ENCODE peak calls at places on chromosomes 11 and 22, in seven cellular contexts. E is H1, I is BJ, O is HFFc6, R is RWPE1, A is B cell, H is heart left ventricle. C is an unnamed sample.

GRCh38 chr22:35409783-35410662 is 10.1 kb downstream of the MCM5 start:
- DNase-seq in E (no peak), I (no peak), O (no peak), R (no peak), A (peak; percentile 97), H (no peak), C (no peak)

GRCh38 chr11:126214446-126215240 is 3.1 kb downstream of the FAM118B start:
- DNase-seq in E (no peak), I (no peak), O (no peak), R (no peak), A (no peak), H (no peak), C (no peak)

GRCh38 chr11:12706531-12707499 is 32.6 kb downstream of the TEAD1 start:
- DNase-seq in E (no peak), I (no peak), O (no peak), R (no peak), A (no peak), H (no peak), C (no peak)

GRCh38 chr11:74650498-74650897 is 58.1 kb downstream of the POLD3 start:
- DNase-seq in E (no peak), I (peak; percentile 69), O (no peak), R (no peak), A (no peak), H (no peak), C (no peak)

GRCh38 chr22:23305922-23306374 is 125.6 kb downstream of the BCR start:
- DNase-seq in E (no peak), I (no peak), O (peak; percentile 75), R (no peak), A (no peak), H (peak; percentile 88), C (no peak)

GRCh38 chr11:128052912-128053641 is 534.3 kb downstream of the ETS1 start:
- DNase-seq in E (no peak), I (peak; percentile 78), O (peak; percentile 75), R (peak; percentile 12), A (no peak), H (no peak), C (no peak)

GRCh38 chr22:48577014-48577690 is 1250.5 kb downstream of the BRD1 start:
- DNase-seq in E (no peak), I (no peak), O (no peak), R (no peak), A (no peak), H (peak; percentile 53), C (no peak)

GRCh38 chr11:12134239-12134590 is 23.8 kb downstream of the MICAL2 start:
- DNase-seq in E (no peak), I (no peak), O (no peak), R (no peak), A (no peak), H (peak; percentile 77), C (no peak)

GRCh38 chr11:114058871-114059277 is 637 bp upstream of the ZBTB16 start:
- DNase-seq in E (no peak), I (no peak), O (no peak), R (no peak), A (peak; percentile 13), H (no peak), C (no peak)

GRCh38 chr11:132874638-132875037 is 657.7 kb downstream of the OPCML start:
- DNase-seq in E (no peak), I (peak; percentile 16), O (peak; percentile 67), R (no peak), A (no peak), H (no peak), C (no peak)

GRCh38 chr11:84291996-84292395 is 1005.8 kb upstream of the CCDC90B start:
- DNase-seq in E (no peak), I (no peak), O (no peak), R (no peak), A (no peak), H (no peak), C (no peak)

GRCh38 chr22:24768537-24769374 is 5.8 kb downstream of the PIWIL3 start:
- DNase-seq in E (no peak), I (no peak), O (peak; percentile 45), R (peak; percentile 34), A (no peak), H (no peak), C (peak; percentile 40)

GRCh38 chr22:35841907-35842518 is 124.3 kb downstream of the APOL5 start:
- DNase-seq in E (no peak), I (no peak), O (no peak), R (no peak), A (no peak), H (no peak), C (no peak)

GRCh38 chr11:36427079-36427478 is 83.0 kb downstream of the TRAF6 start:
- DNase-seq in E (no peak), I (no peak), O (no peak), R (no peak), A (no peak), H (no peak), C (no peak)

GRCh38 chr22:41050873-41051272 is 41.5 kb upstream of the EP300 start:
- DNase-seq in E (no peak), I (no peak), O (no peak), R (no peak), A (no peak), H (no peak), C (no peak)

GRCh38 chr11:8720376-8720775 is 37.8 kb downstream of the RPL27A start:
- DNase-seq in E (no peak), I (no peak), O (no peak), R (no peak), A (no peak), H (no peak), C (no peak)

GRCh38 chr11:104547996-104548661 is 350.1 kb downstream of the CASP12 start:
- DNase-seq in E (no peak), I (no peak), O (no peak), R (no peak), A (no peak), H (no peak), C (no peak)

GRCh38 chr11:31834237-31834636 is 23.1 kb upstream of the PAX6 start:
- DNase-seq in E (no peak), I (no peak), O (no peak), R (no peak), A (no peak), H (no peak), C (no peak)
- TF ChIP-seq CTCF in E (peak; percentile 47), I (no peak), O (no peak), R (no peak), A (no peak), H (no peak), C (no peak)

DNA sequence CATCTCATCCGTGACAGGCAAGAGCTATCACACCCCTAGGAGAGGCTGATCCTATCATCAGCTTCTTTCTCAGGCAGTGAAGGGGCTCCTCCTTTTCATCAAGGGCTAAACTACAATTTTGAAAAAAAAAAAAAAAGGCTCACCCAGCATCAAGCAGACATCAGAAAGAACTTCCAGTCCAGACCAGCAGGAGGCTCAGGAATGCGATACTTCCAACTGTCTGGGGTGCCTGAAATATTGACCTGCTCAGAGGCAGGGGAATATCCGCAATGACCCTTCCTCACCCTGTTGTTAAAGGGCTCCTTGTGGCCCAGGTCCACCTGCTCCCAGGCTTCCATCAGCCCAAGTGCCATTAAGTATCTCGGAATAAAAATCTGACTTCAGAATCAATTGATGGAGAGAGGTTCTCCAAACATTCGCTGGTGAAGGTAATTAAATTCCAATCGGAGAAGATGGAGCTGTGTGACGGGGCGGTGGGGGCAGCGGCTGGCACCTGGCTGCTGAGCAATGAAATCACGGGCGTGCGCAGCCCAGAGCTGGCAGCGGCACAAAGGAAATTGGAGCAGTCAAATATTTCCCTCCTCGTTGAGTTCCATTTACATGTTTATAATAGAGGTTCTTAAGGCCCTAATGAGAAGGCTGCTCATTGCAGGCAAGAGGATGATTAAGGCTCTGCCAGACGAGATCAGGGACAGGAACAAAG is 68.9 kb upstream of the THY1 start:
- DNase-seq in E (no peak), I (no peak), O (peak; percentile 26), R (no peak), A (no peak), H (no peak), C (no peak)
- TF ChIP-seq CTCF in E (peak; percentile 13), I (peak; percentile 47), O (peak; percentile 76), R (no peak), A (no peak), H (no peak), C (peak; percentile 39)

DNA sequence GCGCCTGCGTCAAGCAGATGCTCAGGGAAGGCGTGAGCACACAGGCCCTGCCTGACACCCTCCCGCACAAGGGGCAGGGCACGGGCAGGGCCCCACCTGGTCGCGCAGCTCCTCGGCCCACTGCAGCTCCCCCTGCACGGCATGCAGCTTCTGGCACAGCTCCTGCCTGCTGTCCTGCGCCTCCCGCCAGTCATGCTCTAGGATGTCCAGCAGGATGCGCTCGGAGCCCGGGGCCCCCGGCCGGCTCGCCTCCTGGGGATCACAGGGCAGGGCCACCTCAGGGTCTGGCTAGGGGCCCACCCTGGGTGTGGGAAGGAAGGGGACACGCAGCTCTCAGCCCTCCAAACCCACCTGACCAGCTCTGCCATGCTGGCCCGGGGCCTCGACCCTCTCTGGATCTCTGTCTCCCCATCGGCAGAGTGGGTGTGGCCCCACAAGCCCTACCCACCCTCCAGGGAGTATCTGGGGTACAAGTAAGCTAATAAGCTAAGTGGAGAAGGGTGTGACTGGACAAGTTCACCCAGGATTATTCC is 10.7 kb downstream of the CARD10 start:
- DNase-seq in E (no peak), I (no peak), O (no peak), R (no peak), A (no peak), H (peak; percentile 84), C (no peak)
- TF ChIP-seq CTCF in E (no peak), I (no peak), O (peak; percentile 15), R (no peak), A (no peak), H (peak; percentile 45), C (no peak)

GRCh38 chr22:37929390-37929789 is 23.3 kb downstream of the MICALL1 start:
- DNase-seq in E (no peak), I (no peak), O (no peak), R (no peak), A (no peak), H (no peak), C (no peak)

GRCh38 chr22:37932401-37932800 is 21.0 kb downstream of the C22orf23 start:
- DNase-seq in E (no peak), I (no peak), O (no peak), R (no peak), A (no peak), H (peak; percentile 53), C (no peak)

GRCh38 chr22:37931893-37932389 is 21.5 kb downstream of the C22orf23 start:
- DNase-seq in E (no peak), I (no peak), O (no peak), R (no peak), A (no peak), H (peak; percentile 55), C (no peak)

GRCh38 chr22:37930952-37931440 is 22.4 kb downstream of the C22orf23 start:
- DNase-seq in E (no peak), I (no peak), O (no peak), R (no peak), A (no peak), H (no peak), C (no peak)

DNA sequence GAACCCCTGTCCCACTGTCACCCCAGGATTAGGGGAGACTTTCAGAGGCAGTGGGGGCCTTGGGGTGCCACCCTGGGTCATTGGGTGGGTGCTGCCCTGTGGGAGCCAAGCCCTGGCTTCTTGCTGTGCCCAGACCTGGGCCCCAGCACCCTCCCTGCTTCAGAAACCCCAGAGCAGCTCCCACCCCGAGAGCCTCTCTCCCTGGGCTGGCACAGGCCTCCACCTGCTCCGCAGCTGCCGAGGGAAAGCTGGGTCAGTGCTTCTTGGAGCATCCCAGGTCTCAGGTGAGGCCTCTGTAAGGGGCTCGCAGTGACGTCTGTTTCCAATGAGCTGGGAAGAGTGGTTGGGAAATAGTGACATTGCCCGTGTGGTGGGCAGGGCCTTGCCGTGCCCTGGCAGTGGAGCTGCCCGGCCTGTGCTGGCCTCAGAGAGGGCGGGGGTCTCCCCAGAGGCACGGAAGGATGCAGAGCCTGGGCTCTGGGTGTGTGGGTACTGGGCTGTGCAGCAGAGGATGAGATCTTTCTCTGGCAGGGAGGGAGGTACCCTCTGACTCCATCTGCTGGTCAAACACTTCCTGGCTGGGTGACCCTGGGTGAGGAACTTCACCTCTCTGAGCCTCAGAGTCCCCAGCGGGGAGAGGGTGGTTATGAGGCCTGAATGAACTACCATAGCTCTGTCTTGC is 23.0 kb downstream of the C22orf23 start:
- DNase-seq in E (no peak), I (no peak), O (peak; percentile 14), R (peak; percentile 13), A (no peak), H (peak; percentile 46), C (no peak)
- TF ChIP-seq CTCF in E (peak; percentile 66), I (peak; percentile 68), O (peak; percentile 76), R (peak; percentile 30), A (no peak), H (peak; percentile 36), C (no peak)